ENCODE peak calls at places on chromosomes 5 and 9, in six cellular contexts. T is HCT116, C is SK-N-SH, M is HepG2, E is H1, N is GM12878. X is an unnamed sample.
A peak's percentile ranks its signal among the peaks of the same experiment; 100 is the strongest.

GRCh38 chr9:20478780-20479179 is 143.5 kb downstream of the MLLT3 start:
- DNase-seq in T (no peak), E (no peak), C (no peak), M (peak; percentile 15), N (no peak), X (peak; percentile 16)

GRCh38 chr5:34061993-34062392 is 19.0 kb upstream of the C1QTNF3 start:
- DNase-seq in M (peak; percentile 51), C (no peak), E (no peak), T (no peak), N (no peak), X (no peak)

GRCh38 chr9:72557549-72557948 is 36.1 kb downstream of the TMC1 start:
- DNase-seq in C (no peak), T (peak; percentile 94), N (no peak), E (no peak), M (peak; percentile 59), X (no peak)

GRCh38 chr5:15604986-15605385 is 105.0 kb downstream of the FBXL7 start:
- DNase-seq in E (no peak), N (no peak), C (no peak), T (no peak), M (no peak), X (no peak)

GRCh38 chr5:67211926-67212325 is 15.3 kb upstream of the CD180 start:
- DNase-seq in N (no peak), M (no peak), T (no peak), E (no peak), C (no peak), X (no peak)

GRCh38 chr9:32968101-32969011 is 33.1 kb downstream of the APTX start:
- DNase-seq in E (peak; percentile 81), N (no peak), T (peak; percentile 6), M (peak; percentile 29), C (peak; percentile 51), X (peak; percentile 40)

GRCh38 chr5:173180331-173180730 is 36.0 kb downstream of the BNIP1 start:
- DNase-seq in C (no peak), M (no peak), E (no peak), N (no peak), T (no peak), X (no peak)

GRCh38 chr5:36252722-36253340 is 11.1 kb upstream of the NADK2 start:
- DNase-seq in T (no peak), C (no peak), N (no peak), E (no peak), M (no peak), X (no peak)

GRCh38 chr5:36403601-36404311 is 102.1 kb upstream of the RANBP3L start:
- DNase-seq in E (no peak), N (no peak), C (no peak), T (no peak), M (no peak), X (no peak)

GRCh38 chr5:177303121-177303924 is at the start of the genes PRELID1 and RAB24:
- DNase-seq in M (peak; percentile 67), E (peak; percentile 97), T (no peak), N (no peak), C (peak; percentile 98), X (peak; percentile 86)

DNA sequence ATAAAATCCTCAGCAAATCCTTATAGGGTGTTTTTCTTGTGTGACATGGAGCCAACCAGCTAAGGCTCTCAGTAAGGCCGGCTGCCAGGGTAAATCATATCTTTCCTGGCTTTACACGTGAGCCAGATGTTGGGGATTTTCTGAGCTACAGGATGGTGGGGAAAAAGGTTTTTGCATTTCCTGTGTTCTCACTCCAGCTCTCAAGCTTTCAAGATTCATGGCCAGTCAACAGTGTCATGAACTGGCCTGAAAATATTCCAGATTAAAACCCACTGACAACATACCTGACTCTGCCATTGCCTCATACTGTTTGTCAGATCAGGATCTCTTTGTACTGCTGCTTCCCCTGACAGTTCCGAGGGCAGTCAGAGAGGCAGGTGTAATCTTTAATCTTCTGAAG is 306.9 kb downstream of the GLIS3 start:
- DNase-seq in M (no peak), T (no peak), E (no peak), C (no peak), N (no peak), X (no peak)
- TF ChIP-seq JUND in M (no peak), T (no peak), E (no peak), C (no peak), N (no peak), X (no peak)

GRCh38 chr9:127107344-127108181 is 14.9 kb downstream of the ANGPTL2 start:
- DNase-seq in T (no peak), C (no peak), E (no peak), N (no peak), M (no peak), X (no peak)
- TF ChIP-seq JUND in T (no peak), C (no peak), E (no peak), N (no peak), M (no peak), X (no peak)

GRCh38 chr5:31768046-31768445 is 129.1 kb downstream of the PDZD2 start:
- DNase-seq in T (no peak), C (no peak), E (no peak), N (no peak), M (no peak), X (no peak)
- TF ChIP-seq JUND in T (no peak), C (no peak), E (no peak), N (no peak), M (no peak), X (no peak)

DNA sequence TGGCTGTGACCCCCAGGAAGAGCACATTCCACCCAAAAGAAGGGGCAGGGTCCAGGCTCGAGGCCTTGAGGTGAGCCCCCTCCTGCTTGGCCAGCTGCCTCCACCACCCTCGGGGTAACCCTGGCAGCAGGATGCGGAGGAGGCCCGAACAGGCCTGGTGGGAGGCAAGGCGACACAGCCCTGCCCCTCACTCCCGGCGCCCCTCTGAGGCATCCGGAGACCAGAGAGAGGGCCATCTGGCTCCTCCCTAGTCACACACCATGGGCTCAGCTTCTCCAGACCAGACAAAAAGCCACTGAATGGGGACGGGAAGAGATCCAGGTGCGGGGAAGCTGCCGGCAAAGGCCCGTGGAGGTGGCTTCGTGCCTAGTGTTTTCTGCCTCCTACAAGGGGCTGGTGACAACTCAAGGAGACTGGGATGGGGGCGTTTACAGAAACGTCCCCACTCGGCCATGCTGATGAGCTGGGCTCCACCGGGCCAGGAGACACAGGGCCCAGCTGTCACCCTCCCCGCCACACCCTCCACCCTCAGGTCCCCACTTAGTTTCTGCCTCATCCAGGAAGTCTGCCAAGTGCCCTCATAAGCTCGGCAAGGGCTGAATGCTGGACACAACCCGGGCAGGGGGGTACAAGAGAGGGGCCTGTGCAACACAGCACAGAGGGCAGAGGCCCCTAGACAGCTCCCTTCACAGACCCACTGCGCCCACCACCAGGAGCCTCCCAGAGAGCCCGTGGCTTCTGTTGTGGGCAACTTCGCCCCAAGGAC is 41.9 kb downstream of the NACC2 start:
- DNase-seq in M (peak; percentile 14), C (peak; percentile 50), T (no peak), N (no peak), E (peak; percentile 56), X (no peak)
- TF ChIP-seq JUND in M (no peak), C (no peak), T (no peak), N (no peak), E (no peak), X (no peak)

DNA sequence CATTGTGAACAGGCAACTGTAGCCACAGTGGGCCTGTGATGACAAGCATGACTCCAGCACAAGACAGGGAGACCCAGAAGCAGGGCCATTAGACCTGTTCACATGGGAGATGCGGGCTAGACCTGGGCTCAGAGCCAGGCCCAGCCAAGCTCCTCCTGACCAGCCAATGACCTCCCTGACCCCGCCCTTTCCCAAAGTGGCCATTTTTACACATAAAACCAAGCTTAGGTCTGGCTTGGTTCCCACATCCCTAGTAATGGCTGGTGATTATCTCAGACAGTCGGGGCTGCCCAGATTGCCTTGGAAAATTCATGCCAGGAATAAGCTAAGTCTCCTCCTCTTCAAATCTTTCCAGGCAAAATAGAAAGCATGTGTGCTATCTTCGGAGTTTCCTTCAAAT is 94.1 kb downstream of the FRMD3 start:
- DNase-seq in T (no peak), N (no peak), E (no peak), C (peak; percentile 44), M (no peak), X (no peak)
- TF ChIP-seq JUND in T (no peak), N (no peak), E (no peak), C (no peak), M (no peak), X (no peak)

DNA sequence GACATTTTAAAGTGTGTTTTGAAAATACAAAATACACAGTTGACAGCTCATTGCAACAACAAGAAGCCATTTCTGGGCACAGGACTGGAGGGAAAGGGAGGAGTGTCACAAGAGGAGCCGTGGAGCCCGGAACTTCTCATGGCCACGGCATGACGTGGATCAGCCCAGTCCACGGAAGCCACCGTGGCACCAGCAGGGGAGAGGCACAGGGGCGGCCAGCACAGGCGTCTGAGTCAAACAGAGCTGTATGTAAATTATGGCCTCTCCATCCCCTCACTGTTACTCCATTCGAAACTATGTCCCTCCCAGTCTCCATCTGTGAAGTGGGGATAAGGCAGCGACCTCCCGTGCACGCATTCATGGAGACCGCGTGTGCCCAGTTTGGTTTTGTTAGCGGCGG is 165.6 kb upstream of the IRX2 start:
- DNase-seq in T (no peak), E (peak; percentile 31), C (no peak), N (no peak), M (no peak), X (no peak)
- TF ChIP-seq JUND in T (no peak), E (no peak), C (no peak), N (no peak), M (no peak), X (no peak)

DNA sequence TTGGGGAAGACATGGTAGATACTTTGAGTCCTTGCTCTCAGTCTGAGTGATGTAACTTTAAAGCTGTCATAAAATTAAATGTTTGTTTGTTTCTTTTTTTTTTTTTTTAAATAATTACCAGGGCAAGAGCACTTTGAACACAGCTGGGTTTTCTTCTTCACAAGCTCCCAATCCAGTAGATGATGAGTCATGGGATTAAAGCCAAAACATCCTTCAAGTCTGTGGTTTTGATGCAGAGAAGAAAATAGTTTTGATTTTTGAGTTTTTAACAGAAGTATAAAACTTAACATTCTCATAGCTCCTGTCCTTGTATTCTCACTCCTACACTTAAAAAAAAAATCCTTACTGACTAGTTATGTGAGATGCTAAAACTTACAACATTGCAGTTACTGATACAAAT is 34.8 kb upstream of the IL31RA start:
- DNase-seq in M (no peak), N (no peak), T (no peak), E (no peak), C (no peak), X (no peak)
- TF ChIP-seq JUND in M (no peak), N (no peak), T (no peak), E (no peak), C (peak; percentile 81), X (no peak)

X was measured in T47D.